ENCODE peak calls at places on chromosomes 1 and 21, in four cellular contexts. G is body of pancreas, V is gastrocnemius medialis, B is K562. Y is an unnamed sample.

GRCh38 chr1:215551806-215552205 is 15.3 kb upstream of the KCTD3 start:
- ATAC-seq in G (no peak), V (no peak), B (no peak), Y (no peak)

GRCh38 chr1:184892116-184892515 is 82.2 kb downstream of the NIBAN1 start:
- ATAC-seq in G (no peak), V (no peak), B (peak; percentile 38), Y (no peak)

GRCh38 chr1:168888418-168888817 is 159.4 kb upstream of the DPT start:
- ATAC-seq in G (no peak), V (no peak), B (no peak), Y (no peak)

GRCh38 chr1:226882631-226883409 is 12.4 kb downstream of the PSEN2 start:
- ATAC-seq in G (peak; percentile 47), V (peak; percentile 47), B (no peak), Y (no peak)

GRCh38 chr21:39660596-39660995 is 47.9 kb downstream of the B3GALT5 start:
- ATAC-seq in G (peak; percentile 80), V (no peak), B (no peak), Y (peak; percentile 79)

GRCh38 chr1:69479734-69480133 is 88.0 kb upstream of the LRRC7 start:
- ATAC-seq in G (no peak), V (no peak), B (peak; percentile 58), Y (no peak)

GRCh38 chr1:40627987-40628902 is 37.2 kb downstream of the RIMS3 start:
- ATAC-seq in G (no peak), V (no peak), B (no peak), Y (no peak)

GRCh38 chr1:226962421-226963391 is 22.6 kb downstream of the COQ8A start:
- ATAC-seq in G (no peak), V (no peak), B (no peak), Y (no peak)

GRCh38 chr1:10687142-10687715 is 109.2 kb downstream of the CASZ1 start:
- ATAC-seq in G (peak; percentile 49), V (peak; percentile 35), B (no peak), Y (no peak)

GRCh38 chr1:226429051-226429461 is 21.2 kb upstream of the PARP1 start:
- ATAC-seq in G (no peak), V (no peak), B (no peak), Y (no peak)

GRCh38 chr1:8987881-8988617 is 38.2 kb downstream of the SLC2A7 start:
- ATAC-seq in G (peak; percentile 51), V (peak; percentile 55), B (peak; percentile 95), Y (no peak)

GRCh38 chr1:6424000-6424565 is 493 bp upstream of the ESPN start:
- ATAC-seq in G (no peak), V (no peak), B (peak; percentile 7), Y (no peak)

GRCh38 chr1:167631987-167632680 is 2.1 kb downstream of the RCSD1 start:
- ATAC-seq in G (no peak), V (no peak), B (peak; percentile 3), Y (peak; percentile 25)

GRCh38 chr1:233082778-233083550 is 132.6 kb downstream of the NTPCR start:
- ATAC-seq in G (no peak), V (no peak), B (no peak), Y (no peak)

GRCh38 chr21:36688324-36688723 is 10.6 kb upstream of the SIM2 start:
- ATAC-seq in G (no peak), V (peak; percentile 76), B (no peak), Y (no peak)

GRCh38 chr1:23395849-23396248 is 26.2 kb upstream of the ZNF436 start:
- ATAC-seq in G (no peak), V (no peak), B (no peak), Y (no peak)

GRCh38 chr1:183125279-183125999 is 60.6 kb upstream of the LAMC2 start:
- ATAC-seq in G (no peak), V (no peak), B (no peak), Y (no peak)

GRCh38 chr1:55572878-55573734 is 357.9 kb upstream of the USP24 start:
- ATAC-seq in G (no peak), V (peak; percentile 87), B (no peak), Y (no peak)

GRCh38 chr1:151606384-151606783 is 5.5 kb upstream of the SNX27 start:
- ATAC-seq in G (no peak), V (no peak), B (no peak), Y (no peak)

GRCh38 chr1:1540817-1541628 is 599 bp upstream of the TMEM240 start:
- ATAC-seq in G (no peak), V (peak; percentile 6), B (no peak), Y (peak; percentile 39)

GRCh38 chr21:45588086-45588825 is 46.0 kb upstream of the SLC19A1 start:
- ATAC-seq in G (no peak), V (no peak), B (no peak), Y (no peak)

GRCh38 chr21:42578034-42578433 is 64.4 kb downstream of the SLC37A1 start:
- ATAC-seq in G (no peak), V (peak; percentile 60), B (no peak), Y (no peak)

GRCh38 chr1:211541715-211542477 is 37.1 kb downstream of the SLC30A1 start:
- ATAC-seq in G (peak; percentile 42), V (no peak), B (no peak), Y (no peak)

GRCh38 chr1:211548321-211549091 is 30.5 kb downstream of the SLC30A1 start:
- ATAC-seq in G (no peak), V (no peak), B (peak; percentile 95), Y (no peak)

GRCh38 chr1:211546543-211546942 is 32.4 kb downstream of the SLC30A1 start:
- ATAC-seq in G (no peak), V (no peak), B (no peak), Y (no peak)

GRCh38 chr1:211547710-211548109 is 31.3 kb downstream of the SLC30A1 start:
- ATAC-seq in G (no peak), V (no peak), B (no peak), Y (no peak)

DNA sequence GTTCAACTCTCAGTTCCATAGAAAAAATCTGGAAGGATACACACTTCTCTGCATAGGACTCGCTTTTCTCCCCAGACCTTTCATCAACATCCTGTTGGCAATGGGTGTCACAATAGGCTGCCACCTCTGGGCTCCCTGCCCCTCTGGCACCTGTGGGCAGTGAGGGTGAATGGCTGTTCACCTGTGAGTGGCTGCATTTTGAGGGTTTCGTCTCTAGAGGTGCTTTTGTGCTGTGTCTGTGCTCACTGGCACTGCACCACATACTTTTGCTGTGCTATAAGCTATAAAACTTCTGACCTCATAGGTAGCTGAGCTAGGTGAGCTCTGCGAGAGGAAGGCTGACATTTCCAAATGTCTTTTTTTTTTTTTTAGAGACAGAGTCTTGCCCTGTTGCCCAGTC is 36.0 kb downstream of the SLC30A1 start:
- ATAC-seq in G (no peak), V (no peak), B (no peak), Y (no peak)
- TF ChIP-seq CTCF in G (no peak), V (no peak), B (no peak), Y (no peak)

GRCh38 chr1:13432251-13432650 is 22.0 kb downstream of the PRAMEF20 start:
- ATAC-seq in G (no peak), V (no peak), B (no peak), Y (no peak)
- H3K9me3 ChIP-seq in G (no peaks in the 10 kb centered on the region), V (no peaks in the 10 kb centered on the region), B (no peaks in the 10 kb centered on the region), Y (no peaks in the 10 kb centered on the region)

GRCh38 chr1:155000725-155001437 is 1.7 kb upstream of the ZBTB7B start:
- ATAC-seq in G (peak; percentile 71), V (peak; percentile 32), B (peak; percentile 73), Y (peak; percentile 63)
- TF ChIP-seq POLR2A in G (peak; percentile 91), V (peak; percentile 92), B (peak; percentile 80), Y (peak; percentile 60)

GRCh38 chr1:229596961-229597699 is 28.8 kb downstream of the TAF5L start:
- ATAC-seq in G (peak; percentile 63), V (peak; percentile 99), B (no peak), Y (peak; percentile 93)
- TF ChIP-seq CTCF in G (no peak), V (peak; percentile 38), B (no peak), Y (no peak)